ENCODE peak calls at places on chromosomes 4 and X, in seven cellular contexts. I is endodermal cell, E is PC-3, L is spleen, S is right lobe of liver, K is thyroid gland, V is cardiac muscle cell. P is an unnamed sample.

GRCh38 chrX:108447303-108447702 is 7.7 kb downstream of the COL4A5 start:
- DNase-seq in I (no peak), E (peak), L (no peak), S (no peak), K (no peak), V (peak), P (no peak)

GRCh38 chr4:28388471-28388870 is 1527.8 kb downstream of the STIM2 start:
- DNase-seq in I (no peak), E (no peak), L (no peak), S (no peak), K (no peak), V (no peak), P (no peak)

GRCh38 chrX:30906726-30907125 is 17.7 kb upstream of the TAB3 start:
- DNase-seq in I (no peak), E (peak), L (no peak), S (no peak), K (no peak), V (peak), P (no peak)

GRCh38 chrX:41946230-41946629 is 22.9 kb upstream of the CASK start:
- DNase-seq in I (no peak), E (no peak), L (no peak), S (no peak), K (no peak), V (no peak), P (peak)

GRCh38 chr4:60209588-60209987 is 990.5 kb upstream of the ADGRL3 start:
- DNase-seq in I (no peak), E (no peak), L (no peak), S (no peak), K (no peak), V (no peak), P (no peak)

GRCh38 chr4:40057540-40058091 is 966 bp downstream of the N4BP2 start:
- DNase-seq in I (peak), E (peak), L (peak), S (peak), K (peak), V (peak), P (peak)

GRCh38 chr4:187849556-187850245 is 145.9 kb upstream of the ZFP42 start:
- DNase-seq in I (no peak), E (no peak), L (no peak), S (no peak), K (no peak), V (no peak), P (no peak)

GRCh38 chrX:8305336-8305735 is 134.3 kb upstream of the VCX2 start:
- DNase-seq in I (no peak), E (no peak), L (no peak), S (no peak), K (no peak), V (no peak), P (no peak)

GRCh38 chrX:94758130-94758529 is 1084.1 kb downstream of the FAM133A start:
- DNase-seq in I (no peak), E (no peak), L (no peak), S (no peak), K (no peak), V (no peak), P (no peak)

GRCh38 chrX:121322159-121322558 is 274.7 kb downstream of the GLUD2 start:
- DNase-seq in I (no peak), E (peak), L (no peak), S (no peak), K (no peak), V (no peak), P (no peak)
- TF ChIP-seq CTCF in I (peak), E (peak), L (no peak), S (peak), K (no peak), V (peak), P (no peak)

GRCh38 chrX:1222511-1223252 is 10.2 kb upstream of the CRLF2 start:
- DNase-seq in I (no peak), E (peak), L (no peak), S (no peak), K (no peak), V (no peak), P (no peak)
- H3K27ac ChIP-seq in I (no peak), E (no peak), L (no peak), S (no peak), K (no peak), V (no peak), P (no peak)

GRCh38 chr4:184697956-184698355 is 35.9 kb downstream of the CENPU start:
- DNase-seq in I (no peak), E (no peak), L (no peak), S (no peak), K (no peak), V (no peak), P (no peak)
- H3K4me3 ChIP-seq in I (no peak), E (no peak), L (no peak), S (no peak), K (no peak), V (no peak), P (no peak)

GRCh38 chrX:13419918-13420317 is 100.1 kb upstream of the ATXN3L start:
- DNase-seq in I (no peak), E (no peak), L (no peak), S (no peak), K (no peak), V (no peak), P (no peak)
- TF ChIP-seq CTCF in I (no peak), E (no peak), L (no peak), S (no peak), K (no peak), V (no peak), P (no peak)

GRCh38 chrX:134382821-134383220 is 77.1 kb upstream of the HPRT1 start:
- DNase-seq in I (no peak), E (no peak), L (no peak), S (no peak), K (no peak), V (no peak), P (no peak)

DNA sequence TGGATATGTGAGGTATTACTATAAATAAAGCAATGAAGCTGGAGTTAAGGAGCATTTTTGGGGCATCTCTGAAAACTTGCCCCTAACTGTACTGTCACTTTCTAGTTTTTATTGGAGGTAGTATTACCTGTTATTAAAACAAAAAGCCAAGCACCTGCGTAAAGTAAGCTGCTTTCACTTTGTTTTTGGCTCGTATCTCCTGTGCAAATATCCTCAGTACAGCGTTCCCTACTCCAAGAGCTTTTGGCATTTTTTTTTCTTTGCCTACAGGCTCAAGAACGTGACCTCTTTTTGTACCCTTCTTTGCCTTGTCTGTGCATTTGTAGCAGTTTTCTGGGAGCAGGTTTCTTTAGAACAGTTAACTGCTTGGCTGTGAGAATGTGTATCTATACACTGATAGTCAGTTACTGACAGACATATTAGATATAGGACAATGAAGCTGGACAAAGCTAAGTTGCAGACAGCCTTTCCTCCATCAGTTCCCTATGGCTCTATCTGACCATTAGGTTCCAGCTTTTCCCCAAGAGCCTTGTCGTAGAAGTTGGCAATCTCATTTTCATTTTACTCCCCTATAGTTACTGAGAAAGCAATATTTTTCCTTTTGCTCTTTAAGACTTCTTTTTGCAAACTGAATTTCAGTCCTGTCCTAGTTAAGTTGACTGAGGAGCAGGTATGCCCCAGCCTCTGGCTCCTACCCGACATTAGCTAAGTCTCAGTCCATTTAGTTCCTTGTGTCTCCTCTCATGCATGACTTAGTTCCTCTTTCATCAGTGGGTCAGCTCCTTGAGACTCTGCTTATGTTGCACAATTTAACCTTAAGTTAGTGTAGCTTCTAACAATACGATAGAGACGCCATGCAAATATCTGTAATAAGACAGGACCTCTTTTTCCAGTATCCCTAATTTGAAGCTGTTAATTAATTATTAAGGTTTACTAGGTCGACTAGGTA is 71.5 kb upstream of the HPRT1 start:
- DNase-seq in I (no peak), E (no peak), L (no peak), S (no peak), K (peak), V (no peak), P (no peak)
- H3K27ac ChIP-seq in I (no peak), E (no peak), L (peak), S (no peak), K (peak), V (peak), P (no peak)

GRCh38 chrX:12974217-12974796 is 603 bp upstream of the TMSB4X start:
- DNase-seq in I (peak), E (peak), L (peak), S (peak), K (no peak), V (peak), P (peak)
- H3K4me3 ChIP-seq in I (peak), E (peak), L (peak), S (peak), K (no peak), V (peak), P (peak)

DNA sequence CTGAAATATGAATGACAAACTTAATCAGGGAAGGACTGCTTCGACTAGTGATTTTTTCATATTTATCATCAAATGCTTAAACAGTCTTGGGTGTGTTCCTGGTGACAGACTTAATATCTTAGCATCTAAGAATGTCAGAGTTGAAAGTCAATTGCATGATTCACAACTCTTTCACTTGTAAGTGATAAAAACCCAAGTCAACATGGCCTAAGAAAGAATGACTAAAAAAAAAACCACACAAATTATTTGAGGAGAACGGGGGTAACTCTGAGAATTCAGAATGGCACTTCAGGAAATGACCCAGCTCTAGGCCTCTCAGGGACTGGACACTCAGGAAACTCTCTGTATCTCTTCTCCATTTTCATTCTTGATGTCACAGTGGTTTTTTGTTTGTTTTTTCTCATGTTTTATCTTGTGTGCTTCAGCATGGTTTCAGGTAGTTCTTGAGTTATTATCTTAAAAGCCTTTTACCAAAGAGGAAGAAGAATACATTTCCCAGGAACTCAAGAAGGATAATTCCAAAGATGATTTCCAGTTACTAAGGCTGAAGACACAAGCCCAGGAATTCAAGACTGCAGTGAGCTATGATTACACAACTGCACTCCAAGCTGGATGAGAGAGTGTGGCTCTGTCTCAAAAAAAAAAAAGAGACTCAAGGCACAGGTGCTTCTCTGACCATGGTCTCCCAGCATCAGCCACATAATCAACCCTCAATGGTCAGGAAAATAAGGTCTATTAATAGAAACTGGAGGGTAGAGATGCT is 1697.8 kb upstream of the IGFBP7 start:
- DNase-seq in I (no peak), E (peak), L (no peak), S (no peak), K (no peak), V (no peak), P (no peak)
- TF ChIP-seq CTCF in I (no peak), E (no peak), L (no peak), S (no peak), K (no peak), V (no peak), P (no peak)

GRCh38 chr4:3485011-3485881 is 22.1 kb downstream of the DOK7 start:
- DNase-seq in I (no peak), E (peak), L (peak), S (no peak), K (no peak), V (no peak), P (peak)
- H3K27ac ChIP-seq in I (no peak), E (peak), L (peak), S (no peak), K (no peak), V (no peak), P (no peak)

DNA sequence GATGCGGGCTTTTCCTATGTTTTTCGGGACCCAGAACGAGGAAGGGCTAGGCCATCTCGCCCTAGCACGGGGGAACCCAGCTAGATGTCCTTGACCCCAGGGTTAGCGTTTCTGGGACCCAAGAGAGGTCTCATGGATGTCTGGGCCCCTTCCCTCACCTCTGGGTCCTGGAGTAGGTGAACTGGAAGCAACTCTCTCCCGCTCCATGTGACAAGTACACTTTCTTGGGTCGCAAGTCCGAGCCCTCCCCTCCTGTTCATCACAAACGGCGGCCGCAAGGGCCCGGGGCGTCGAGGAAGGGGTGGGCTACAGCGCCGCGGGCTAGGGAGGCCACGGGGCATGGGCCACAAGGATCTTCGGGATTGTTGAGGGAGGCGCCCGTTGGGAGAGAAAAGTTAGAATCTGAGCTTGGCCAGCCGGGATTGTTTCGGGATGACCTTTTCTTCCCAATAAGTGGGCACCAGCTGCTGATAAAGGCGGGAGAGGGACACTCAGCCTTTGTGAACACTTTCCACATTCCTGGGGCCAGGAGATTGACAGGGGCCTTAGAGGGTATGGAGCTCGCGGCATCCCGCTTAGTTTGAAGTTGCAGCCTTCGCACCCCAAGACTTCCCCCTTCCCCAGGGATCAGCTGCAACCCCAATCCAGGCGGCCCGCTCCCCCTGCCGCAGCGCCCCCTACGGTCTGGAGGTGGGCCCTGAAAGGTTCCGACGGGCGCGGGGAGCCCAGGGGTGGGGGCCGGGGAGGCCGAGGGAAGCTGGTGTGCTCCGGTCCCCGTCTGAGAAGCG is 137.0 kb upstream of the ZIC3 start:
- DNase-seq in I (peak), E (no peak), L (no peak), S (no peak), K (no peak), V (no peak), P (no peak)
- H3K4me3 ChIP-seq in I (peak), E (no peak), L (peak), S (peak), K (no peak), V (peak), P (no peak)

DNA sequence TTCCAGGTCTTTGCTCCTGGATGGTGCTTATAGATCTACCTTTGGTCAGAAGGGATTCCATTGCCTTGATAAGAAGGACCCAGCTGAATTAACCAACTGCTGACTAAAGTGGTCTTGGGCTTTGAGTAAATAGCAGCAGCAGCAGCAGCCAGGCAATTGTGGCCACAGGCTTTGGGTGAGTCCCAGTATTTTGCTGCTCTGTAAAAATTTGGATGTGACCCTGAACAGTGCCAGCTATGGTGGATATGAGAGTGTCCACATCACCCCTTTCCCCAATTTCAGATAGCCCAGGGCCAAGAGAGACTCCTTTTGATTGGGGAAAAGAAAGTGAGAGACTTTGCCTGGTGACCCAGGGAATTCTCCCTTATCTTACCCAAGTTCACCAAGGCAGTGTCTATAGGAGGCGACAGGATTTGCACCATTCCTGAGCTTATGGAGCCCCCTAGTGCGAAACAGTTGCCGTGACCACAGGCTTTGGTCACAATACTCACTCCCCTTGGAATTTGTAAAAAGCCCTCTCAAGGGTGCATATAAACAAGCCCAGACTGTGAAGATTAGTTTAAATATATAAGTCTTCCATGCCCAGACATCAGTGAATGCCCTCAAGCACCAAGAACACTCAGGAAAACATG is 518.0 kb downstream of the TMA16 start:
- DNase-seq in I (peak), E (peak), L (no peak), S (no peak), K (peak), V (no peak), P (no peak)
- TF ChIP-seq CTCF in I (peak), E (peak), L (no peak), S (no peak), K (no peak), V (no peak), P (no peak)

P was measured in Peyer's patch.